ENCODE peak calls at places on chromosome 12, in seven cellular contexts. K is neuronal stem cell, D is IMR-90, F is trophoblast cell, Z is H1, C is H9, I is mesenchymal stem cell. E is an unnamed sample.

GRCh38 chr12:91224411-91224810 is 41.8 kb upstream of the DCN start:
- DNase-seq in K (no peak), D (no peak), F (no peak), Z (no peak), C (no peak), I (no peak), E (no peak)

GRCh38 chr12:11884661-11885060 is 186.1 kb upstream of the BCL2L14 start:
- DNase-seq in K (no peak), D (peak; percentile 19), F (peak; percentile 75), Z (no peak), C (no peak), I (peak; percentile 25), E (no peak)

GRCh38 chr12:16118586-16118985 is 158.9 kb downstream of the SLC15A5 start:
- DNase-seq in K (peak; percentile 21), D (no peak), F (no peak), Z (no peak), C (peak; percentile 39), I (no peak), E (peak; percentile 93)

GRCh38 chr12:107417004-107417403 is 268.6 kb upstream of the PWP1 start:
- DNase-seq in K (no peak), D (no peak), F (no peak), Z (no peak), C (no peak), I (no peak), E (no peak)

GRCh38 chr12:11947218-11947617 is 123.5 kb upstream of the BCL2L14 start:
- DNase-seq in K (no peak), D (no peak), F (no peak), Z (no peak), C (no peak), I (no peak), E (no peak)

GRCh38 chr12:32698285-32698684 is 19.2 kb downstream of the DNM1L start:
- DNase-seq in K (no peak), D (no peak), F (no peak), Z (no peak), C (no peak), I (peak; percentile 12), E (peak; percentile 54)

GRCh38 chr12:91704446-91704845 is 441.2 kb downstream of the BTG1 start:
- DNase-seq in K (no peak), D (peak; percentile 19), F (no peak), Z (no peak), C (no peak), I (no peak), E (no peak)

GRCh38 chr12:54526800-54527630 is 22.4 kb upstream of the PDE1B start:
- DNase-seq in K (peak; percentile 75), D (peak; percentile 5), F (peak; percentile 52), Z (peak; percentile 78), C (peak; percentile 92), I (peak; percentile 8), E (peak; percentile 80)

GRCh38 chr12:57127101-57127709 is 1.1 kb upstream of the LRP1 start:
- DNase-seq in K (peak; percentile 71), D (no peak), F (peak; percentile 94), Z (no peak), C (peak; percentile 89), I (peak; percentile 60), E (peak; percentile 89)

GRCh38 chr12:52590021-52590420 is 11.2 kb downstream of the KRT72 start:
- DNase-seq in K (no peak), D (no peak), F (no peak), Z (no peak), C (no peak), I (no peak), E (no peak)

GRCh38 chr12:75717902-75718301 is 206.5 kb upstream of the KRR1 start:
- DNase-seq in K (no peak), D (no peak), F (no peak), Z (no peak), C (no peak), I (no peak), E (no peak)
- H3K23ac ChIP-seq in K (no peak overlapping the region), D (no peak overlapping the region), F (no peak overlapping the region), Z (no peak overlapping the region), C (no peak overlapping the region), I (no peak overlapping the region), E (no peak overlapping the region)

GRCh38 chr12:58529114-58529665 is 391.1 kb downstream of the LRIG3 start:
- DNase-seq in K (no peak), D (peak; percentile 86), F (no peak), Z (no peak), C (no peak), I (peak; percentile 91), E (no peak)
- H3K18ac ChIP-seq in K (no peak overlapping the region), D (peak overlapping the region; percentile 99), F (no peak overlapping the region), Z (no peak overlapping the region), C (no peak overlapping the region), I (no peak overlapping the region), E (no peak overlapping the region)

GRCh38 chr12:24473097-24473496 is 475.8 kb downstream of the BCAT1 start:
- DNase-seq in K (no peak), D (no peak), F (no peak), Z (no peak), C (no peak), I (no peak), E (no peak)

GRCh38 chr12:24479131-24479530 is 469.8 kb downstream of the BCAT1 start:
- DNase-seq in K (no peak), D (no peak), F (no peak), Z (no peak), C (no peak), I (no peak), E (peak; percentile 64)

GRCh38 chr12:24476310-24476709 is 472.6 kb downstream of the BCAT1 start:
- DNase-seq in K (no peak), D (no peak), F (no peak), Z (no peak), C (no peak), I (no peak), E (no peak)

GRCh38 chr12:24478254-24478653 is 470.6 kb downstream of the BCAT1 start:
- DNase-seq in K (no peak), D (no peak), F (no peak), Z (no peak), C (no peak), I (no peak), E (no peak)

DNA sequence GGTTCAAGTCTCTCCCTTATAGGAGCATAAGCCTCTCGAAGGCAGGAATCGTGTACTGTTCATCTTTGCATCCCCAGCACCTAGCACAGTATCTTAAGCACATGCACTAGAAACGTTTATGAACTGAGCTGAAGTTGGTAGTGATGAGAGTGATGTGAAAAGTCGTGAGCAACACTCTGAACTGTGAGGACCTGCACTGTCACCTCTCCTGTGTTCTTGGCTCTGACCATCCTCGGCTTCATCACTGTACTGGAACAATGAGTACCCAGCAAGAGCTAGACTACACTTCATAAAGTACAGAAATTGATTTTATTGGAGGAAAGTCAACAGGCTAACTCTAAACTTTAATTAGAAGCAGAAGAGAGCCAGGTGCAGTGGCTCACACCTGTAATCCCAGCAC is 473.6 kb downstream of the BCAT1 start:
- DNase-seq in K (no peak), D (no peak), F (no peak), Z (no peak), C (no peak), I (no peak), E (no peak)
- H3K23ac ChIP-seq in K (no peak overlapping the region), D (no peak overlapping the region), F (no peak overlapping the region), Z (no peak overlapping the region), C (no peak overlapping the region), I (no peak overlapping the region), E (no peak overlapping the region)

GRCh38 chr12:70779250-70779649 is 141.3 kb downstream of the PTPRR start:
- DNase-seq in K (no peak), D (no peak), F (no peak), Z (no peak), C (no peak), I (no peak), E (no peak)

DNA sequence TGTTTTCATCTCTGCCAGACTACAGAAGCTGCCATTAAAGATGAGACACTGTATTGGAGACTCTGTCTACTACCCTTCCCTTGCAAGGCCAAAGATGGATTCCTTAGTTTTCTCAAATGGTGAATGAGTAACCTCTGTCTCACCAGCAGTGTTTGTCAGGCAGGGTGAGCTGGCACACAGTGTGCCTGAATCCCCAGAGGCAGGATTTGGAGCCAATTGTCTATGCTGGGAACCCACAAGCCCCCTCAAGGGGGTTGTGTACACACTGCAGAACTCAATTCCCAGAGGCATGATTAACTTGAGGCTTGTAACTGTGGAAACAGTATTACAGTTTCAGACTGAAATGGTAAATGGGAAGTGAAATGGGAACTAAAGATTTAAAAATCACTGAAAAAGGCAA is 136.8 kb upstream of the PTPRB start:
- DNase-seq in K (no peak), D (no peak), F (no peak), Z (no peak), C (no peak), I (no peak), E (no peak)
- H3K18ac ChIP-seq in K (no peak overlapping the region), D (no peak overlapping the region), F (no peak overlapping the region), Z (no peak overlapping the region), C (no peak overlapping the region), I (no peak overlapping the region), E (no peak overlapping the region)

GRCh38 chr12:114669501-114670256 is 14.3 kb downstream of the TBX3 start:
- DNase-seq in K (peak; percentile 29), D (peak; percentile 81), F (peak; percentile 25), Z (no peak), C (peak; percentile 46), I (peak; percentile 91), E (peak; percentile 72)
- H3K23ac ChIP-seq in K (no peak overlapping the region), D (peak overlapping the region; percentile 87), F (no peak overlapping the region), Z (no peak overlapping the region), C (no peak overlapping the region), I (no peak overlapping the region), E (peak overlapping the region; percentile 70)

GRCh38 chr12:49975370-49975761 is 2.6 kb downstream of the AQP6 start:
- DNase-seq in K (no peak), D (no peak), F (no peak), Z (no peak), C (peak; percentile 61), I (no peak), E (no peak)

GRCh38 chr12:49973361-49973830 is 649 bp downstream of the AQP6 start:
- DNase-seq in K (no peak), D (no peak), F (no peak), Z (no peak), C (no peak), I (no peak), E (no peak)

GRCh38 chr12:49974231-49974675 is 1.5 kb downstream of the AQP6 start:
- DNase-seq in K (no peak), D (peak; percentile 64), F (peak; percentile 76), Z (no peak), C (peak; percentile 71), I (peak; percentile 58), E (peak; percentile 54)

GRCh38 chr12:49976547-49976946 is 3.8 kb downstream of the AQP6 start:
- DNase-seq in K (no peak), D (no peak), F (no peak), Z (no peak), C (no peak), I (no peak), E (no peak)

GRCh38 chr12:49974677-49975369 is 2.1 kb downstream of the AQP6 start:
- DNase-seq in K (no peak), D (no peak), F (no peak), Z (no peak), C (no peak), I (no peak), E (no peak)
- H3K18ac ChIP-seq in K (peak overlapping the region; percentile 46), D (no peak overlapping the region), F (no peak overlapping the region), Z (no peak overlapping the region), C (no peak overlapping the region), I (no peak overlapping the region), E (no peak overlapping the region)